ENCODE peak calls at places on chromosome X, in eight cellular contexts. N, O, E, A, F, P, M and B are unnamed samples.

GRCh38 chrX:103442536-103442901 is 66.2 kb downstream of the BEX3 start:
- DNase-seq in E (no peak), F (no peak), M (no peak), O (peak), A (no peak), N (no peak), P (no peak), B (no peak)

GRCh38 chrX:123648028-123648810 is 84.6 kb downstream of the THOC2 start:
- DNase-seq in M (no peak), N (peak), E (no peak), F (peak), A (no peak), P (no peak), O (peak), B (no peak)

GRCh38 chrX:22314211-22314610 is 41.5 kb downstream of the CBLL2 start:
- DNase-seq in F (no peak), P (no peak), O (no peak), E (no peak), M (peak), A (no peak), N (no peak), B (no peak)

GRCh38 chrX:47590984-47591383 is 8.7 kb downstream of the TIMP1 start:
- DNase-seq in F (no peak), A (no peak), M (no peak), O (no peak), N (no peak), E (no peak), P (no peak), B (no peak)

GRCh38 chrX:96683997-96684338 is 674 bp upstream of the DIAPH2 start:
- DNase-seq in O (no peak), P (no peak), A (no peak), M (peak), F (no peak), E (no peak), N (peak), B (no peak)

GRCh38 chrX:120549483-120550452 is 11.0 kb downstream of the CUL4B start:
- DNase-seq in F (no peak), N (no peak), M (peak), E (no peak), A (peak), O (peak), P (no peak), B (no peak)

GRCh38 chrX:151902813-151903591 is 9.7 kb upstream of the MAGEA4 start:
- DNase-seq in E (no peak), A (no peak), P (no peak), M (no peak), O (peak), N (no peak), F (peak), B (no peak)

GRCh38 chrX:17007134-17007768 is 60.8 kb downstream of the REPS2 start:
- DNase-seq in M (no peak), E (no peak), P (no peak), O (peak), F (no peak), N (peak), A (no peak), B (no peak)

GRCh38 chrX:138889152-138889551 is 177.6 kb upstream of the FGF13 start:
- DNase-seq in F (no peak), O (no peak), A (no peak), E (no peak), N (no peak), P (no peak), M (no peak), B (no peak)

GRCh38 chrX:11664211-11664888 is 1.4 kb downstream of the ARHGAP6 start:
- DNase-seq in F (peak), O (peak), A (no peak), P (no peak), M (no peak), E (no peak), N (no peak), B (no peak)

GRCh38 chrX:101081257-101081656 is 2.6 kb downstream of the TMEM35A start:
- DNase-seq in N (no peak), A (no peak), O (no peak), M (no peak), P (no peak), F (no peak), E (no peak), B (no peak)

GRCh38 chrX:53441531-53442321 is 7.6 kb upstream of the HSD17B10 start:
- DNase-seq in M (no peak), A (peak), N (peak), O (peak), E (peak), F (peak), P (peak), B (peak)

GRCh38 chrX:108186811-108187210 is 95.2 kb downstream of the ATG4A start:
- DNase-seq in P (no peak), F (no peak), N (no peak), O (peak), A (no peak), E (no peak), M (peak), B (no peak)

GRCh38 chrX:40867352-40867751 is 132.0 kb upstream of the MED14 start:
- DNase-seq in O (peak), E (no peak), F (no peak), N (no peak), A (no peak), P (no peak), M (no peak), B (no peak)

GRCh38 chrX:102154900-102155805 is 624 bp downstream of the BEX5 start:
- DNase-seq in F (peak), A (no peak), M (no peak), N (peak), E (peak), O (no peak), P (no peak), B (no peak)

GRCh38 chrX:13029831-13030771 is 14.3 kb downstream of the FAM9C start:
- DNase-seq in M (peak), N (no peak), F (no peak), P (no peak), E (no peak), A (no peak), O (no peak), B (no peak)

GRCh38 chrX:153995504-153995903 is 22.9 kb downstream of the TMEM187 start:
- DNase-seq in O (no peak), A (no peak), E (no peak), F (no peak), N (no peak), M (no peak), P (no peak), B (no peak)

GRCh38 chrX:10325606-10326005 is 168.8 kb downstream of the CLCN4 start:
- DNase-seq in P (no peak), O (peak), F (no peak), N (no peak), A (no peak), E (no peak), M (peak), B (no peak)

GRCh38 chrX:54758114-54759055 is 39.7 kb downstream of the ITIH6 start:
- DNase-seq in F (no peak), E (no peak), N (no peak), P (no peak), M (no peak), O (no peak), A (no peak), B (no peak)

GRCh38 chrX:134542485-134542884 is 82.5 kb downstream of the HPRT1 start:
- DNase-seq in F (no peak), M (no peak), O (peak), E (no peak), A (no peak), N (no peak), P (no peak), B (no peak)

GRCh38 chrX:17922303-17922702 is 61.2 kb upstream of the RAI2 start:
- DNase-seq in O (no peak), M (no peak), F (no peak), A (no peak), P (no peak), E (no peak), N (no peak), B (no peak)

GRCh38 chrX:139889760-139890159 is 43.1 kb downstream of the ATP11C start:
- DNase-seq in F (no peak), A (no peak), N (no peak), O (peak), E (no peak), M (peak), P (no peak), B (no peak)

GRCh38 chrX:105464611-105465010 is 244.1 kb upstream of the TEX13A start:
- DNase-seq in O (no peak), M (no peak), E (no peak), F (no peak), N (no peak), A (no peak), P (no peak), B (no peak)

GRCh38 chrX:12967711-12968465 is 7.0 kb upstream of the TMSB4X start:
- DNase-seq in P (no peak), O (no peak), M (no peak), A (no peak), F (no peak), E (no peak), N (no peak), B (no peak)

GRCh38 chrX:129262912-129263311 is 260.4 kb downstream of the SMARCA1 start:
- DNase-seq in F (no peak), E (no peak), P (no peak), M (no peak), N (no peak), O (no peak), A (no peak), B (no peak)

GRCh38 chrX:139691493-139691842 is 16.5 kb downstream of the MCF2 start:
- DNase-seq in O (peak), E (no peak), N (no peak), M (no peak), P (no peak), A (no peak), F (peak), B (no peak)

GRCh38 chrX:108322243-108322642 is 116.0 kb downstream of the COL4A6 start:
- DNase-seq in O (no peak), E (no peak), P (no peak), F (no peak), M (peak), A (no peak), N (no peak), B (no peak)

GRCh38 chrX:107442914-107443527 is 6.4 kb upstream of the FRMPD3 start:
- DNase-seq in E (no peak), F (no peak), P (no peak), M (no peak), O (no peak), N (no peak), A (no peak), B (no peak)

GRCh38 chrX:153494541-153495361 is at the start of gene BGN:
- DNase-seq in M (no peak), P (peak), O (peak), N (peak), A (no peak), E (no peak), F (peak), B (peak)

GRCh38 chrX:119194631-119195030 is 41.5 kb upstream of the PGRMC1 start:
- DNase-seq in A (no peak), P (no peak), O (no peak), E (no peak), M (no peak), F (no peak), N (peak), B (no peak)

GRCh38 chrX:64229145-64229544 is 1.3 kb downstream of the ASB12 start:
- DNase-seq in F (no peak), P (no peak), O (no peak), M (no peak), E (no peak), A (no peak), N (no peak), B (no peak)

GRCh38 chrX:129759576-129760061 is 20.1 kb upstream of the SASH3 start:
- DNase-seq in M (peak), O (peak), E (peak), A (no peak), F (no peak), N (no peak), P (no peak), B (no peak)

GRCh38 chrX:103540145-103540544 is 20.9 kb upstream of the RAB40A start:
- DNase-seq in M (no peak), A (no peak), P (no peak), F (no peak), E (no peak), N (no peak), O (peak), B (no peak)

GRCh38 chrX:17511556-17511955 is 136.6 kb downstream of the NHS start:
- DNase-seq in E (no peak), M (no peak), F (no peak), P (no peak), N (no peak), O (no peak), A (no peak), B (no peak)

GRCh38 chrX:14865201-14865600 is 7.7 kb downstream of the FANCB start:
- DNase-seq in M (peak), F (no peak), N (no peak), O (peak), A (no peak), E (no peak), P (no peak), B (no peak)

GRCh38 chrX:68708503-68709290 is 61.2 kb downstream of the STARD8 start:
- DNase-seq in E (no peak), N (no peak), M (peak), P (no peak), A (no peak), O (no peak), F (no peak), B (no peak)

GRCh38 chrX:40155617-40156471 is 58.1 kb upstream of the BCOR start:
- DNase-seq in M (no peak), P (no peak), E (no peak), A (no peak), O (no peak), F (no peak), N (no peak), B (no peak)

GRCh38 chrX:47637546-47638195 is 7.9 kb upstream of the CFP start:
- DNase-seq in F (no peak), A (no peak), N (no peak), E (no peak), P (no peak), M (no peak), O (peak), B (no peak)